ENCODE peak calls at places on chromosomes 16 and 17, in eight cellular contexts. One of them, this sample, is unnamed.

GRCh38 chr16:27805828-27806351 is 255.9 kb downstream of the KATNIP start:
- DNase-seq in kidney epithelial cell: no peak
- DNase-seq in lower lobe of right lung: no peak
- DNase-seq in body of pancreas: no peak
- DNase-seq in spleen: no peak
- DNase-seq in gastrocnemius medialis: no peak
- DNase-seq in transverse colon: no peak
- DNase-seq in B cell: no peak
- DNase-seq in this sample: no peak

GRCh38 chr16:15886078-15886477 is 2.3 kb downstream of the CEP20 start:
- DNase-seq in lower lobe of right lung: no peak
- DNase-seq in transverse colon: no peak
- DNase-seq in B cell: no peak
- DNase-seq in gastrocnemius medialis: no peak
- DNase-seq in spleen: no peak
- DNase-seq in kidney epithelial cell: no peak
- DNase-seq in body of pancreas: no peak
- DNase-seq in this sample: no peak

GRCh38 chr17:1074886-1075665 is 78.1 kb downstream of the TIMM22 start:
- DNase-seq in kidney epithelial cell: no peak
- DNase-seq in B cell: no peak
- DNase-seq in body of pancreas: no peak
- DNase-seq in gastrocnemius medialis: no peak
- DNase-seq in transverse colon: no peak
- DNase-seq in lower lobe of right lung: peak
- DNase-seq in spleen: peak
- DNase-seq in this sample: peak

GRCh38 chr17:32588982-32589381 is 102.2 kb downstream of the CDK5R1 start:
- DNase-seq in kidney epithelial cell: no peak
- DNase-seq in lower lobe of right lung: no peak
- DNase-seq in B cell: no peak
- DNase-seq in gastrocnemius medialis: no peak
- DNase-seq in body of pancreas: no peak
- DNase-seq in spleen: no peak
- DNase-seq in transverse colon: no peak
- DNase-seq in this sample: no peak

GRCh38 chr17:58525239-58525638 is 10.8 kb upstream of the MTMR4 start:
- DNase-seq in B cell: no peak
- DNase-seq in gastrocnemius medialis: peak
- DNase-seq in body of pancreas: peak
- DNase-seq in kidney epithelial cell: no peak
- DNase-seq in spleen: no peak
- DNase-seq in transverse colon: peak
- DNase-seq in lower lobe of right lung: no peak
- DNase-seq in this sample: no peak

GRCh38 chr17:41811549-41812175 is at the start of gene P3H4:
- DNase-seq in kidney epithelial cell: no peak
- DNase-seq in spleen: peak
- DNase-seq in transverse colon: peak
- DNase-seq in B cell: peak
- DNase-seq in gastrocnemius medialis: peak
- DNase-seq in body of pancreas: peak
- DNase-seq in lower lobe of right lung: peak
- DNase-seq in this sample: peak

GRCh38 chr17:17812211-17813054 is 24.4 kb downstream of the SREBF1 start:
- DNase-seq in transverse colon: peak
- DNase-seq in spleen: peak
- DNase-seq in kidney epithelial cell: no peak
- DNase-seq in gastrocnemius medialis: peak
- DNase-seq in lower lobe of right lung: peak
- DNase-seq in B cell: peak
- DNase-seq in body of pancreas: peak
- DNase-seq in this sample: no peak

GRCh38 chr16:69345923-69346322 is 5.7 kb downstream of the TMED6 start:
- DNase-seq in body of pancreas: no peak
- DNase-seq in kidney epithelial cell: no peak
- DNase-seq in transverse colon: no peak
- DNase-seq in gastrocnemius medialis: no peak
- DNase-seq in B cell: no peak
- DNase-seq in spleen: no peak
- DNase-seq in lower lobe of right lung: no peak
- DNase-seq in this sample: no peak

GRCh38 chr17:70159980-70160379 is 9.4 kb upstream of the KCNJ2 start:
- DNase-seq in kidney epithelial cell: no peak
- DNase-seq in lower lobe of right lung: no peak
- DNase-seq in spleen: no peak
- DNase-seq in gastrocnemius medialis: no peak
- DNase-seq in B cell: no peak
- DNase-seq in body of pancreas: no peak
- DNase-seq in transverse colon: no peak
- DNase-seq in this sample: no peak

GRCh38 chr17:8066841-8067775 is 20.4 kb downstream of the ALOX12B start:
- DNase-seq in spleen: peak
- DNase-seq in B cell: no peak
- DNase-seq in kidney epithelial cell: no peak
- DNase-seq in gastrocnemius medialis: no peak
- DNase-seq in lower lobe of right lung: peak
- DNase-seq in transverse colon: no peak
- DNase-seq in body of pancreas: no peak
- DNase-seq in this sample: no peak

GRCh38 chr17:42698736-42699414 is 16.5 kb downstream of the CNTNAP1 start:
- DNase-seq in spleen: no peak
- DNase-seq in gastrocnemius medialis: no peak
- DNase-seq in body of pancreas: peak
- DNase-seq in kidney epithelial cell: no peak
- DNase-seq in lower lobe of right lung: no peak
- DNase-seq in transverse colon: no peak
- DNase-seq in B cell: no peak
- DNase-seq in this sample: no peak

GRCh38 chr17:9676742-9677387 is 31.5 kb downstream of the USP43 start:
- DNase-seq in gastrocnemius medialis: no peak
- DNase-seq in lower lobe of right lung: no peak
- DNase-seq in body of pancreas: no peak
- DNase-seq in transverse colon: no peak
- DNase-seq in B cell: no peak
- DNase-seq in kidney epithelial cell: peak
- DNase-seq in spleen: no peak
- DNase-seq in this sample: no peak

GRCh38 chr16:56749806-56750491 is 20.0 kb downstream of the NUP93 start:
- DNase-seq in B cell: no peak
- DNase-seq in spleen: no peak
- DNase-seq in body of pancreas: no peak
- DNase-seq in lower lobe of right lung: no peak
- DNase-seq in kidney epithelial cell: no peak
- DNase-seq in transverse colon: no peak
- DNase-seq in gastrocnemius medialis: no peak
- DNase-seq in this sample: no peak

GRCh38 chr16:1564325-1564724 is 30.9 kb downstream of the TMEM204 start:
- DNase-seq in lower lobe of right lung: no peak
- DNase-seq in spleen: no peak
- DNase-seq in kidney epithelial cell: no peak
- DNase-seq in body of pancreas: no peak
- DNase-seq in B cell: peak
- DNase-seq in gastrocnemius medialis: no peak
- DNase-seq in transverse colon: no peak
- DNase-seq in this sample: no peak

DNA sequence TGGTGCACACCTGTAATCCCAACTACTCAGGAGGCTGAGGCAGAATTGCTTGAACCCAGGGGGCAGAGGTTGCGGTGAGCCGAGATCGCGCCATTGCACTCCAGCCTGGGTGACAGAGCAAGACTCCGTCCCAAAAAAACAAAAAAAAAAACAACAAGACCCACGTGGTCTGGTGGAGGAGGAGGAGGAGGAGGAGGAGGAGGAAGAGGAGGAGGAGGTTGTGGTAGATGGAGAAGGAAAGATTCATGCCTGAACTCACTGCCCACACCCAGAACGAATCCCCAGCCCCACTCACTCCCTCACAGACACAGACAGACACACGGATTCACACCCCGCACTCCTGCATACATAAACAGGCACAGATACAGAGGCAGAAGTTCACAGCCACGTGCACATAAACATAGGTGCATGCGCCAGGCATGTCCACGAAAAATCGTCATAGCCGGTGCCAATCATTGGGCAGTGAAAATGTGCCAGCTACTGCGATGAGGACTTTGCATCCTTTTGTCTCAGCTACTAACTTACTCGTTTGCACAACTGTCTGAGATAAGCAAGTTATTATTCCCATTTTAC is 138.5 kb downstream of the WSCD1 start:
- DNase-seq in body of pancreas: no peak
- DNase-seq in gastrocnemius medialis: no peak
- DNase-seq in transverse colon: no peak
- DNase-seq in spleen: no peak
- DNase-seq in kidney epithelial cell: no peak
- DNase-seq in B cell: no peak
- DNase-seq in lower lobe of right lung: no peak
- DNase-seq in this sample: no peak
- TF ChIP-seq CTCF in body of pancreas: no peak
- TF ChIP-seq CTCF in gastrocnemius medialis: no peak
- TF ChIP-seq CTCF in transverse colon: no peak
- TF ChIP-seq CTCF in spleen: no peak
- TF ChIP-seq CTCF in kidney epithelial cell: no peak
- TF ChIP-seq CTCF in B cell: no peak
- TF ChIP-seq CTCF in lower lobe of right lung: no peak
- TF ChIP-seq CTCF in this sample: no peak

DNA sequence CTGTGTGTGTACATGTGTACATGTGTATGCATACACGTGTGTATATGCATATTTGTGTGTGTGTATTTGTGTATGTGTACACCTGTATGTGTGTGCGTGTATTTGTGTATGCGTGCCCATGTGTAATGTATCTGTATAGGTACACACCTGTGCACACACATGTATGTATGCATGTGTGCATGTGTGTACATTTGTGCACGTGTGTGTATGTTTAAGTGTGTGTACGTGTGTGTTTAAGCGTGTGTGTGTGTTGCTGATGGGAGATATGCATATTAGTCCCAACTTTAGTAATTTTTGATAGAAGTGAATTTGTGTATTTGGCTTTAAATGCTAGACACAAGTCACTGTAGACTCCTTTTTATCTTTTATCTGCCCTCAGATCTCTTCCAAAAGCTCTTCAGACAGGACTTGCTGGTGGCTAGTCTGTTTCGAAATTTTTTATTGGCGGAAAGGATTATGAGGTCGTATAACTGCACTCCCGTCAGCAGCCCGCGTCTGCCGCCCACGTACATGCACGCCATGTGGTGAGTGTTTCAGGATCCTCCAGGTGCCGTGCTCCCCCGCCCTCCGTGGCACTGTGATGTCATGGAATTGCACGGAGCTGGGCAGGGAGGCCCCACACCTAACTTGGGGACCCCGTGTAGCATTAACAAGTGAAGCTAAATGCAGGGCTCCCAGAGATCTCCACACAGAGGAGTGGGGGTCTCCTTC is 168.8 kb upstream of the CHMP6 start:
- DNase-seq in B cell: no peak
- DNase-seq in kidney epithelial cell: no peak
- DNase-seq in transverse colon: no peak
- DNase-seq in lower lobe of right lung: peak
- DNase-seq in gastrocnemius medialis: peak
- DNase-seq in spleen: peak
- DNase-seq in body of pancreas: no peak
- DNase-seq in this sample: no peak
- TF ChIP-seq CTCF in B cell: no peak
- TF ChIP-seq CTCF in kidney epithelial cell: no peak
- TF ChIP-seq CTCF in transverse colon: no peak
- TF ChIP-seq CTCF in lower lobe of right lung: no peak
- TF ChIP-seq CTCF in gastrocnemius medialis: no peak
- TF ChIP-seq CTCF in spleen: no peak
- TF ChIP-seq CTCF in body of pancreas: no peak
- TF ChIP-seq CTCF in this sample: no peak

GRCh38 chr16:50878536-50878935 is 136.7 kb downstream of the CYLD start:
- DNase-seq in transverse colon: no peak
- DNase-seq in kidney epithelial cell: no peak
- DNase-seq in B cell: no peak
- DNase-seq in body of pancreas: no peak
- DNase-seq in gastrocnemius medialis: no peak
- DNase-seq in lower lobe of right lung: no peak
- DNase-seq in spleen: no peak
- DNase-seq in this sample: no peak
- TF ChIP-seq CTCF in transverse colon: no peak
- TF ChIP-seq CTCF in kidney epithelial cell: no peak
- TF ChIP-seq CTCF in B cell: no peak
- TF ChIP-seq CTCF in body of pancreas: no peak
- TF ChIP-seq CTCF in gastrocnemius medialis: no peak
- TF ChIP-seq CTCF in lower lobe of right lung: no peak
- TF ChIP-seq CTCF in spleen: no peak
- TF ChIP-seq CTCF in this sample: no peak

GRCh38 chr16:23434380-23434779 is 18.6 kb downstream of the COG7 start:
- DNase-seq in B cell: peak
- DNase-seq in transverse colon: no peak
- DNase-seq in body of pancreas: peak
- DNase-seq in gastrocnemius medialis: no peak
- DNase-seq in lower lobe of right lung: no peak
- DNase-seq in kidney epithelial cell: no peak
- DNase-seq in spleen: no peak
- DNase-seq in this sample: no peak

GRCh38 chr16:23432176-23433128 is 20.5 kb downstream of the COG7 start:
- DNase-seq in body of pancreas: no peak
- DNase-seq in B cell: no peak
- DNase-seq in transverse colon: no peak
- DNase-seq in gastrocnemius medialis: no peak
- DNase-seq in spleen: no peak
- DNase-seq in lower lobe of right lung: no peak
- DNase-seq in kidney epithelial cell: no peak
- DNase-seq in this sample: no peak

GRCh38 chr16:23436992-23437391 is 16.0 kb downstream of the COG7 start:
- DNase-seq in gastrocnemius medialis: no peak
- DNase-seq in body of pancreas: no peak
- DNase-seq in kidney epithelial cell: no peak
- DNase-seq in transverse colon: no peak
- DNase-seq in B cell: no peak
- DNase-seq in lower lobe of right lung: no peak
- DNase-seq in spleen: no peak
- DNase-seq in this sample: no peak

GRCh38 chr16:23435500-23435899 is 17.5 kb downstream of the COG7 start:
- DNase-seq in gastrocnemius medialis: peak
- DNase-seq in transverse colon: peak
- DNase-seq in lower lobe of right lung: peak
- DNase-seq in B cell: peak
- DNase-seq in body of pancreas: peak
- DNase-seq in spleen: peak
- DNase-seq in kidney epithelial cell: no peak
- DNase-seq in this sample: peak

DNA sequence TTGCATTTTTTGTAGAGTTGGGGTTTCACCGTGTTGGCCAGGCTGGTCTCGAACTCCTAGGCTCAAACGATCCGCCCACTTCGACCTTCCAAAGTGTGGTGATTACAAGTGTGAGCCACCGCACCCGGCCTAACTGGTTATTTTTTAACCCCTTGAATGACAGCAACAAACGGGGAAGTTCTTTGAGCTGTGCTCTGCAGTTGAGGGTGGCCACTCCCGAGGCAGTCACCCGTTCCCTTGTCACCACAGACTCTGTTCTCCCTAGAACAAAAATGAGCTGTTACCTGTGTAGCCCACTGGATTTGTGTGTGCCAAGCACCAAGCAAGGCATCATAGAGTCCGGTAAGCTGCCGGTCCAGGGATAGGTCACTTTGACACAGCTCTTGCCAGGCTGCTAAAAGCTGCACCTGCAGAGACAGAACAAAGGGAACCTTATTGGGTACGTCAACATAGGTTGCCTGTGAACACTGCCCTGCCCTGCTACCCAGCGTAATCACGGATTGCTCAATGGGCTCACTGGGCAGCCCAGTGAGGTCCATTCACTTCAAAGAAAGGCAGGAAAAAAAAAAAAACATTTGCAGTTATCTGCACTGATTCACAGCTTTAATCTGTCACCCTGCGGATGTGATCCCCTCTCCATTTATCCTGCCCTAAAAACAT is 19.6 kb downstream of the COG7 start:
- DNase-seq in kidney epithelial cell: no peak
- DNase-seq in body of pancreas: no peak
- DNase-seq in spleen: no peak
- DNase-seq in transverse colon: peak
- DNase-seq in B cell: no peak
- DNase-seq in gastrocnemius medialis: no peak
- DNase-seq in lower lobe of right lung: peak
- DNase-seq in this sample: no peak
- TF ChIP-seq CTCF in kidney epithelial cell: no peak
- TF ChIP-seq CTCF in body of pancreas: no peak
- TF ChIP-seq CTCF in spleen: no peak
- TF ChIP-seq CTCF in transverse colon: no peak
- TF ChIP-seq CTCF in B cell: no peak
- TF ChIP-seq CTCF in gastrocnemius medialis: no peak
- TF ChIP-seq CTCF in lower lobe of right lung: no peak
- TF ChIP-seq CTCF in this sample: no peak

This sample was measured in CD14-positive monocyte.